ENCODE peak calls at places on chromosomes 6 and 20, in ten cellular contexts. K, L, O, N, X, H, B, Q, E and S are unnamed samples.
A peak's percentile ranks its signal among the peaks of the same experiment; 100 is the strongest.

GRCh38 chr20:16395366-16395765 is 177.9 kb downstream of the KIF16B start:
- DNase-seq in K (no peak), L (no peak), O (no peak), N (no peak), X (no peak), H (no peak), B (no peak), Q (no peak), E (no peak), S (no peak)

GRCh38 chr6:50539441-50539840 is 173.9 kb upstream of the TFAP2D start:
- DNase-seq in K (no peak), L (no peak), O (no peak), N (no peak), X (no peak), H (no peak), B (no peak), Q (no peak), E (no peak), S (no peak)

GRCh38 chr6:91653324-91653723 is 1066.5 kb upstream of the MAP3K7 start:
- DNase-seq in K (no peak), L (no peak), O (no peak), N (no peak), X (no peak), H (no peak), B (no peak), Q (no peak), E (no peak), S (no peak)

GRCh38 chr6:106509420-106510089 is 119.7 kb downstream of the RTN4IP1 start:
- DNase-seq in K (peak; percentile 60), L (no peak), O (no peak), N (no peak), X (peak; percentile 16), H (no peak), B (no peak), Q (no peak), E (no peak), S (no peak)

GRCh38 chr6:97958143-97958542 is 675.1 kb upstream of the MMS22L start:
- DNase-seq in K (no peak), L (peak; percentile 6), O (no peak), N (no peak), X (no peak), H (no peak), B (no peak), Q (no peak), E (no peak), S (no peak)

GRCh38 chr6:146770965-146771735 is 172.4 kb downstream of the ADGB start:
- DNase-seq in K (no peak), L (no peak), O (peak; percentile 63), N (no peak), X (peak; percentile 5), H (no peak), B (peak; percentile 51), Q (no peak), E (no peak), S (peak; percentile 22)

GRCh38 chr20:9068896-9069663 is at the start of gene PLCB4:
- DNase-seq in K (peak; percentile 91), L (peak; percentile 60), O (no peak), N (no peak), X (no peak), H (no peak), B (peak; percentile 76), Q (peak; percentile 57), E (peak; percentile 32), S (no peak)

GRCh38 chr6:148027201-148027600 is 315.4 kb upstream of the SASH1 start:
- DNase-seq in K (no peak), L (no peak), O (no peak), N (no peak), X (no peak), H (no peak), B (no peak), Q (no peak), E (no peak), S (no peak)

GRCh38 chr6:35088281-35089215 is 52.6 kb downstream of the TCP11 start:
- DNase-seq in K (no peak), L (no peak), O (no peak), N (no peak), X (no peak), H (no peak), B (no peak), Q (no peak), E (no peak), S (no peak)

GRCh38 chr20:15992564-15992963 is 580.7 kb downstream of the KIF16B start:
- DNase-seq in K (no peak), L (no peak), O (no peak), N (no peak), X (no peak), H (no peak), B (no peak), Q (no peak), E (no peak), S (no peak)

GRCh38 chr20:61274326-61274725 is 22.3 kb downstream of the CDH4 start:
- DNase-seq in K (no peak), L (no peak), O (no peak), N (no peak), X (no peak), H (no peak), B (no peak), Q (no peak), E (no peak), S (no peak)

GRCh38 chr6:46263709-46264091 is 92.9 kb upstream of the ENPP5 start:
- DNase-seq in K (no peak), L (peak; percentile 73), O (no peak), N (no peak), X (no peak), H (no peak), B (peak; percentile 97), Q (no peak), E (peak; percentile 83), S (no peak)

GRCh38 chr20:56769971-56770570 is 141.0 kb downstream of the TFAP2C start:
- DNase-seq in K (no peak), L (no peak), O (no peak), N (no peak), X (no peak), H (no peak), B (no peak), Q (no peak), E (no peak), S (no peak)